ENCODE peak calls at places on chromosomes 2 and 18, in six cellular contexts. Q is Peyer's patch; P is upper lobe of right lung; U is naive thymus-derived CD4-positive, alpha-beta T cell; W is heart right ventricle; T is H9. A is an unnamed sample.
A peak's percentile ranks its signal among the peaks of the same experiment; 100 is the strongest.

GRCh38 chr2:153354406-153354805 is 124.2 kb downstream of the RPRM start:
- DNase-seq in Q (no peak), P (no peak), U (no peak), W (no peak), T (no peak), A (no peak)

GRCh38 chr2:219186754-219187456 is 8.8 kb downstream of the RETREG2 start:
- DNase-seq in Q (no peak), P (no peak), U (no peak), W (no peak), T (no peak), A (no peak)

GRCh38 chr2:46097714-46098480 is 199.3 kb upstream of the EPAS1 start:
- DNase-seq in Q (peak; percentile 20), P (no peak), U (no peak), W (peak; percentile 89), T (no peak), A (no peak)

GRCh38 chr2:106095478-106096392 is 98.4 kb downstream of the UXS1 start:
- DNase-seq in Q (peak; percentile 80), P (no peak), U (peak; percentile 89), W (no peak), T (no peak), A (no peak)

GRCh38 chr2:47174731-47175361 is 19.7 kb upstream of the STPG4 start:
- DNase-seq in Q (peak; percentile 45), P (no peak), U (peak; percentile 27), W (peak; percentile 55), T (no peak), A (no peak)

GRCh38 chr18:34650121-34650545 is 60.0 kb upstream of the DTNA start:
- DNase-seq in Q (no peak), P (no peak), U (no peak), W (no peak), T (no peak), A (no peak)

GRCh38 chr18:55385770-55386169 is 202.2 kb downstream of the TCF4 start:
- DNase-seq in Q (no peak), P (no peak), U (no peak), W (no peak), T (no peak), A (no peak)

GRCh38 chr18:6891788-6892187 is 162.3 kb downstream of the ARHGAP28 start:
- DNase-seq in Q (no peak), P (no peak), U (no peak), W (no peak), T (no peak), A (no peak)

GRCh38 chr2:127575185-127575765 is 39.8 kb downstream of the MYO7B start:
- DNase-seq in Q (peak; percentile 18), P (no peak), U (peak; percentile 29), W (no peak), T (no peak), A (no peak)

GRCh38 chr2:47269316-47270232 is 114.5 kb upstream of the STPG4 start:
- DNase-seq in Q (no peak), P (no peak), U (no peak), W (peak; percentile 54), T (no peak), A (peak; percentile 22)

GRCh38 chr2:160700006-160700405 is 206.4 kb upstream of the RBMS1 start:
- DNase-seq in Q (no peak), P (no peak), U (no peak), W (no peak), T (no peak), A (no peak)

GRCh38 chr2:159946326-159946992 is 116.0 kb downstream of the PLA2R1 start:
- DNase-seq in Q (no peak), P (no peak), U (no peak), W (no peak), T (no peak), A (no peak)

GRCh38 chr2:138500592-138501426 is 761 bp upstream of the SPOPL start:
- DNase-seq in Q (no peak), P (no peak), U (no peak), W (no peak), T (no peak), A (no peak)

GRCh38 chr2:229342376-229342775 is 71.3 kb upstream of the PID1 start:
- DNase-seq in Q (no peak), P (peak; percentile 76), U (no peak), W (peak; percentile 15), T (peak; percentile 74), A (peak; percentile 28)

GRCh38 chr2:33093293-33093692 is 146.5 kb downstream of the LTBP1 start:
- DNase-seq in Q (no peak), P (no peak), U (no peak), W (no peak), T (no peak), A (no peak)

GRCh38 chr2:108423502-108424251 is 25.3 kb upstream of the GCC2 start:
- DNase-seq in Q (no peak), P (no peak), U (no peak), W (no peak), T (no peak), A (no peak)

GRCh38 chr2:210606001-210606400 is 49.6 kb downstream of the CPS1 start:
- DNase-seq in Q (no peak), P (no peak), U (no peak), W (no peak), T (no peak), A (no peak)

GRCh38 chr2:20027715-20028434 is 15.4 kb upstream of the MATN3 start:
- DNase-seq in Q (no peak), P (no peak), U (no peak), W (no peak), T (no peak), A (no peak)

GRCh38 chr18:73613706-73614340 is 533.8 kb downstream of the FBXO15 start:
- DNase-seq in Q (no peak), P (no peak), U (no peak), W (no peak), T (no peak), A (no peak)

GRCh38 chr18:73617981-73618380 is 529.7 kb downstream of the FBXO15 start:
- DNase-seq in Q (no peak), P (no peak), U (no peak), W (no peak), T (no peak), A (no peak)

GRCh38 chr18:73615506-73615905 is 532.1 kb downstream of the FBXO15 start:
- DNase-seq in Q (no peak), P (no peak), U (no peak), W (no peak), T (no peak), A (no peak)

GRCh38 chr18:73614812-73615211 is 532.8 kb downstream of the FBXO15 start:
- DNase-seq in Q (no peak), P (no peak), U (no peak), W (no peak), T (no peak), A (no peak)
- H3K9me3 ChIP-seq in Q (no peaks in the 10 kb centered on the region), P (no peaks in the 10 kb centered on the region), U (no peaks in the 10 kb centered on the region), W (no peaks in the 10 kb centered on the region), T (no peaks in the 10 kb centered on the region), A (no peaks in the 10 kb centered on the region)

GRCh38 chr2:197244349-197244748 is 66.2 kb downstream of the ANKRD44 start:
- DNase-seq in Q (no peak), P (no peak), U (no peak), W (no peak), T (no peak), A (no peak)

GRCh38 chr2:197247083-197247482 is 63.5 kb downstream of the ANKRD44 start:
- DNase-seq in Q (no peak), P (no peak), U (no peak), W (no peak), T (no peak), A (no peak)

GRCh38 chr2:197248623-197249022 is 62.0 kb downstream of the ANKRD44 start:
- DNase-seq in Q (peak; percentile 53), P (no peak), U (peak; percentile 46), W (no peak), T (no peak), A (no peak)

GRCh38 chr2:197248001-197248401 is 62.6 kb downstream of the ANKRD44 start:
- DNase-seq in Q (no peak), P (no peak), U (no peak), W (no peak), T (no peak), A (no peak)

GRCh38 chr2:197246405-197246804 is 64.2 kb downstream of the ANKRD44 start:
- DNase-seq in Q (no peak), P (no peak), U (no peak), W (no peak), T (no peak), A (no peak)
- H3K4me1 ChIP-seq in Q (no peaks in the 10 kb centered on the region), P (peaks cover 18% of the 10 kb centered on the region), U (peaks cover 65% of the 10 kb centered on the region), W (no peaks in the 10 kb centered on the region), T (no peaks in the 10 kb centered on the region), A (peaks cover 5% of the 10 kb centered on the region)

GRCh38 chr2:567496-567864 is 109.7 kb downstream of the TMEM18 start:
- DNase-seq in Q (no peak), P (no peak), U (no peak), W (no peak), T (no peak), A (no peak)

GRCh38 chr2:567865-568638 is 109.2 kb downstream of the TMEM18 start:
- DNase-seq in Q (no peak), P (no peak), U (no peak), W (peak; percentile 18), T (no peak), A (peak; percentile 28)

GRCh38 chr2:568639-568963 is 108.6 kb downstream of the TMEM18 start:
- DNase-seq in Q (no peak), P (no peak), U (no peak), W (no peak), T (no peak), A (no peak)

GRCh38 chr2:564471-565181 is 112.6 kb downstream of the TMEM18 start:
- DNase-seq in Q (no peak), P (no peak), U (no peak), W (no peak), T (no peak), A (no peak)

GRCh38 chr2:566379-567313 is 110.6 kb downstream of the TMEM18 start:
- DNase-seq in Q (no peak), P (no peak), U (no peak), W (no peak), T (no peak), A (no peak)
- H3K9me3 ChIP-seq in Q (no peaks in the 10 kb centered on the region), P (no peaks in the 10 kb centered on the region), U (no peaks in the 10 kb centered on the region), W (peaks cover 2% of the 10 kb centered on the region), T (no peaks in the 10 kb centered on the region), A (peaks cover 13% of the 10 kb centered on the region)

DNA sequence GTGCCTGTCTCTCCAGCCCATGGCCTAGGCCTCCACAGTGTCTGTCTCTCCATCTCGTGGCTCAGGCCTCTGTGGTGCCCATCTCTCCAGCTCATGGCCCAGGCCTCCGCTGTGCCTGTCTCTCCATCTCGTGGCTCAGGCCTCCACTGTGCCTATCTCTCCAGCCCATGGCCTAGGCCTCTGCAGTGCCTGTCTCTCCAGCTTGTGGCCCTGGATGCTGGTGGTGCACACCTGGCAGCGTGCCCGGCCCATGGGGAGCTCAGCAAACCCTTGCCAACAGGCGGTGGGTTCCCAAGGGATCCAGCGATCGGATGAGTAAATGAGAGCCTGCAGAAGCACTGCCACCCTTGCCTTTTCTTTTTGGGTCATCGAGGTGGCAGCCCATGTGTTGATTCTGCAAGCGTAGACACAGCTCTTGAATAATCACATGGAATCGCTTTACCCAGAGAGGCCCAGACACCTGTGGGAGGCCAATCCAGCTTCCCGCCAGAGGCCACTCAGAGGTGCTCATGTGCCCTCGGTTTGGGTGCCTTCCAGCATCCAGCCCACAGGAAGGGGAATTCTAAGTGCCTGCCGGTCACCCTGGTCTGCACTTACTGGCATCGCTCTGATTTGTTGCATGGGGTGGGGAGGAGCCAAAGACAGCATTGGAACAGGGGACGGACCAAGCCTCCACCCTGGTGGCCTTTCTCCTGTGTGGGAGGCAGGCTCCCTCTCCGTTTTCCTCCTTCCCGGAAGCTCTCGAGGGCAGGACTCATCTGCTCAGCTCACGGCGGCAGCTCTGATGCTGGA is 101.8 kb upstream of the HDAC4 start:
- DNase-seq in Q (no peak), P (peak; percentile 93), U (no peak), W (no peak), T (no peak), A (no peak)
- H3K4me1 ChIP-seq in Q (no peaks in the 10 kb centered on the region), P (peaks cover 7% of the 10 kb centered on the region), U (no peaks in the 10 kb centered on the region), W (no peaks in the 10 kb centered on the region), T (no peaks in the 10 kb centered on the region), A (peaks cover 5% of the 10 kb centered on the region)